ENCODE peak calls at places on chromosomes 3 and 15, in nine cellular contexts. M, Y, B, D, E, T, C, Q and A are unnamed samples.

GRCh38 chr15:29470794-29471193 is 201.2 kb upstream of the NSMCE3 start:
- DNase-seq in M (no peak), Y (no peak), B (no peak), D (peak), E (peak), T (no peak), C (no peak), Q (no peak), A (no peak)

GRCh38 chr3:74510261-74510660 is 104.2 kb downstream of the CNTN3 start:
- DNase-seq in M (no peak), Y (no peak), B (no peak), D (no peak), E (no peak), T (no peak), C (no peak), Q (no peak), A (no peak)

GRCh38 chr15:38883987-38884386 is 319.4 kb upstream of the RASGRP1 start:
- DNase-seq in M (no peak), Y (no peak), B (no peak), D (no peak), E (no peak), T (no peak), C (peak), Q (no peak), A (no peak)

GRCh38 chr15:93331545-93332117 is 242.6 kb upstream of the RGMA start:
- DNase-seq in M (no peak), Y (peak), B (no peak), D (no peak), E (peak), T (no peak), C (no peak), Q (peak), A (no peak)

GRCh38 chr15:80249973-80250372 is 2.0 kb downstream of the CTXND1 start:
- DNase-seq in M (no peak), Y (no peak), B (no peak), D (no peak), E (no peak), T (no peak), C (no peak), Q (no peak), A (no peak)

GRCh38 chr3:71859128-71859519 is 74.2 kb upstream of the PROK2 start:
- DNase-seq in M (no peak), Y (no peak), B (no peak), D (peak), E (peak), T (no peak), C (no peak), Q (no peak), A (peak)

GRCh38 chr15:99966815-99967214 is 233.6 kb upstream of the LYSMD4 start:
- DNase-seq in M (no peak), Y (no peak), B (no peak), D (no peak), E (no peak), T (no peak), C (no peak), Q (no peak), A (no peak)

GRCh38 chr15:59223736-59224135 is 17.1 kb downstream of the LDHAL6B start:
- DNase-seq in M (no peak), Y (no peak), B (no peak), D (no peak), E (peak), T (no peak), C (no peak), Q (no peak), A (no peak)

GRCh38 chr3:43249405-43249804 is 36.9 kb upstream of the SNRK start:
- DNase-seq in M (no peak), Y (no peak), B (no peak), D (no peak), E (no peak), T (no peak), C (no peak), Q (no peak), A (no peak)

GRCh38 chr15:31012455-31012854 is 21.0 kb upstream of the MTMR10 start:
- DNase-seq in M (no peak), Y (no peak), B (no peak), D (no peak), E (no peak), T (no peak), C (no peak), Q (no peak), A (no peak)

GRCh38 chr3:24220859-24221657 is 273.6 kb downstream of the THRB start:
- DNase-seq in M (peak), Y (peak), B (no peak), D (peak), E (peak), T (no peak), C (peak), Q (no peak), A (no peak)

GRCh38 chr15:35444557-35445204 is 101.3 kb downstream of the DPH6 start:
- DNase-seq in M (no peak), Y (no peak), B (no peak), D (peak), E (no peak), T (no peak), C (peak), Q (no peak), A (peak)

GRCh38 chr3:183904833-183905780 is 20.4 kb upstream of the PARL start:
- DNase-seq in M (no peak), Y (no peak), B (no peak), D (no peak), E (no peak), T (no peak), C (no peak), Q (no peak), A (no peak)

GRCh38 chr3:10638466-10638865 is 133.1 kb upstream of the ATP2B2 start:
- DNase-seq in M (no peak), Y (no peak), B (no peak), D (no peak), E (no peak), T (no peak), C (no peak), Q (no peak), A (no peak)

GRCh38 chr3:9030034-9030433 is 66.8 kb upstream of the RAD18 start:
- DNase-seq in M (no peak), Y (no peak), B (no peak), D (no peak), E (no peak), T (no peak), C (no peak), Q (no peak), A (no peak)

GRCh38 chr3:11567516-11568467 is 75.9 kb downstream of the VGLL4 start:
- DNase-seq in M (no peak), Y (no peak), B (no peak), D (peak), E (no peak), T (no peak), C (peak), Q (no peak), A (no peak)

GRCh38 chr3:160707187-160707789 is 30.3 kb downstream of the ARL14 start:
- DNase-seq in M (no peak), Y (peak), B (no peak), D (peak), E (peak), T (no peak), C (peak), Q (no peak), A (peak)

GRCh38 chr3:111747490-111747889 is 111.6 kb upstream of the PHLDB2 start:
- DNase-seq in M (no peak), Y (no peak), B (no peak), D (peak), E (no peak), T (no peak), C (peak), Q (no peak), A (no peak)

GRCh38 chr15:57340673-57341259 is 35.5 kb upstream of the CGNL1 start:
- DNase-seq in M (no peak), Y (peak), B (peak), D (peak), E (peak), T (no peak), C (peak), Q (peak), A (peak)

GRCh38 chr3:10223676-10224639 is 24.3 kb upstream of the TATDN2 start:
- DNase-seq in M (no peak), Y (no peak), B (no peak), D (peak), E (no peak), T (no peak), C (no peak), Q (no peak), A (no peak)

GRCh38 chr3:108473711-108474110 is 36.7 kb downstream of the MYH15 start:
- DNase-seq in M (no peak), Y (no peak), B (no peak), D (no peak), E (no peak), T (no peak), C (no peak), Q (no peak), A (no peak)

DNA sequence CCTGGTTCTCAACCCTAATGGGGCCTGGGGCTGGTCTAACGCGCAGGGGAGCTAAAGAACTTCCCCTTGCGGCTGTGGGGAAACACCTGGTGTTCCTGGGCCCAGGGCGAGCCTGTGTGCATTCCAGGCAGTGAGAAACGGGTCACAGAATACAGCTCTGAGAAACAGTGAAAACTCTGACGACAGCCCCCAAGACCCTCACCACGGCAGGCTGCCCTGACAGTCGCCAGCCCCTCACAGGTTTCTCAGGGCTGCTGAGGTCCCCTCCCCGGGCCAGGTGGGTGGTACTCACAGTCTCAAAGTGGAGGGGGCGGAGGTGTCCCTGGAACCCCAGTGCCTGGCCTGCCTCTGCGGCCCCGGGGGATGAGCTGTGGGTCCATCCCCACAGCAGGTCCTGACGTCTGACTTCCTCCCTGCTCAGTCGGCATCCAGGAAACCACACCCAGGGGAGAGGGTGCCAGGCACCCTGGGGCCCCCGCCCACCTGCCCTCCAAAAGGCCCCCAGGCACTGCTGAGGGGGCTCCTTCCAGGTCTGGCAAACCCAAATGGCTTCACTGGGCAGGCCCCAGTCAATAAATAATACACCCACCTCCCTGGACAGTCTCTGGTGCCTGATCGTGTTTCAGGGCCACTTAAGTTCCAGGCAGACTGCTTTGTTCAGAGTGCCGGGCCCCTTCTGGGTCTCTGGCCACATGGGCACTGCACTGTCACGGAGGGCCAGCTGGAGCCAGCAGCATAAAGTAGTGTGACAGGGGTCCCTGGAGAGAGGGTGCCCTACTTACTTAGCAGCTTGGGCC is 57.7 kb downstream of the IQSEC1 start:
- DNase-seq in M (peak), Y (no peak), B (no peak), D (no peak), E (no peak), T (no peak), C (no peak), Q (no peak), A (peak)
- TF ChIP-seq POLR2A in M (no peak), Y (no peak), B (no peak), D (no peak), E (no peak), T (no peak), C (no peak), Q (no peak), A (peak)

GRCh38 chr15:88638626-88639372 is at the start of gene ISG20:
- DNase-seq in M (peak), Y (peak), B (peak), D (peak), E (peak), T (peak), C (peak), Q (peak), A (peak)
- TF ChIP-seq POLR2A in M (peak), Y (peak), B (peak), D (no peak), E (peak), T (peak), C (peak), Q (peak), A (peak)

GRCh38 chr15:43168192-43169107 is 16.8 kb upstream of the CCNDBP1 start:
- DNase-seq in M (peak), Y (no peak), B (no peak), D (no peak), E (peak), T (no peak), C (peak), Q (no peak), A (no peak)
- TF ChIP-seq POLR2A in M (no peak), Y (no peak), B (no peak), D (no peak), E (no peak), T (no peak), C (no peak), Q (no peak), A (no peak)

DNA sequence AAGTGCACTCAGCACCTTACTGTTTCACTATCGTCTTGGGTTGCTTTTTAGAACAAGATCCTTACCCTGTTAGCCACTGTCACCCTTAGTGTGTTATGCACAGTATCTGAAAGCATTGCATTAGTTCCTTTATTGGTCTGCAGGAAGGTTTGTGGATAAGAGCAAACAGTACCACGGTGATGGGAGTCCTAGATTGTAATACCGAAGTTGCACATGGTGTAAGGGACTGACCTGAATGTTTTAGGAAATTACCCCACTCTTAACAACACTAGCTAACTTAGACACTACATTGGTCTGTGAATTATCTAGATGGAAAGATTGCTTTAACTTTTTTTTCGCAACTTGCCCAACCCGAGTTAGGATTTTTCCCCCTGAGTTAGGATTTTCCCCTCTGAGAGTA is 1.3 kb downstream of the STT3B start:
- DNase-seq in M (no peak), Y (no peak), B (no peak), D (peak), E (no peak), T (no peak), C (peak), Q (no peak), A (peak)
- TF ChIP-seq POLR2A in M (no peak), Y (no peak), B (no peak), D (no peak), E (no peak), T (no peak), C (no peak), Q (no peak), A (no peak)

GRCh38 chr3:122680381-122681293 is at the start of gene PARP14:
- DNase-seq in M (peak), Y (peak), B (peak), D (peak), E (peak), T (no peak), C (peak), Q (peak), A (peak)
- TF ChIP-seq POLR2A in M (peak), Y (peak), B (peak), D (peak), E (peak), T (no peak), C (peak), Q (peak), A (peak)

GRCh38 chr3:38137615-38138346 is 680 bp upstream of the MYD88 start:
- DNase-seq in M (no peak), Y (peak), B (no peak), D (no peak), E (no peak), T (peak), C (no peak), Q (no peak), A (peak)

GRCh38 chr3:38140326-38141172 is 2.1 kb downstream of the MYD88 start:
- DNase-seq in M (no peak), Y (no peak), B (no peak), D (no peak), E (no peak), T (no peak), C (no peak), Q (no peak), A (no peak)

GRCh38 chr3:38138347-38139190 is at the start of gene MYD88:
- DNase-seq in M (peak), Y (peak), B (peak), D (peak), E (peak), T (peak), C (peak), Q (peak), A (peak)

GRCh38 chr3:38139652-38140051 is 1.2 kb downstream of the MYD88 start:
- DNase-seq in M (no peak), Y (no peak), B (no peak), D (no peak), E (no peak), T (no peak), C (no peak), Q (no peak), A (no peak)

GRCh38 chr3:38139191-38139590 is 730 bp downstream of the MYD88 start:
- DNase-seq in M (no peak), Y (no peak), B (no peak), D (no peak), E (no peak), T (no peak), C (no peak), Q (no peak), A (no peak)
- TF ChIP-seq POLR2A in M (no peak), Y (no peak), B (no peak), D (no peak), E (no peak), T (no peak), C (no peak), Q (no peak), A (no peak)

GRCh38 chr3:130111185-130111864 is 29.7 kb downstream of the ALG1L2 start:
- DNase-seq in M (peak), Y (peak), B (peak), D (peak), E (peak), T (peak), C (peak), Q (peak), A (peak)
- TF ChIP-seq POLR2A in M (peak), Y (peak), B (no peak), D (peak), E (peak), T (peak), C (no peak), Q (no peak), A (no peak)

DNA sequence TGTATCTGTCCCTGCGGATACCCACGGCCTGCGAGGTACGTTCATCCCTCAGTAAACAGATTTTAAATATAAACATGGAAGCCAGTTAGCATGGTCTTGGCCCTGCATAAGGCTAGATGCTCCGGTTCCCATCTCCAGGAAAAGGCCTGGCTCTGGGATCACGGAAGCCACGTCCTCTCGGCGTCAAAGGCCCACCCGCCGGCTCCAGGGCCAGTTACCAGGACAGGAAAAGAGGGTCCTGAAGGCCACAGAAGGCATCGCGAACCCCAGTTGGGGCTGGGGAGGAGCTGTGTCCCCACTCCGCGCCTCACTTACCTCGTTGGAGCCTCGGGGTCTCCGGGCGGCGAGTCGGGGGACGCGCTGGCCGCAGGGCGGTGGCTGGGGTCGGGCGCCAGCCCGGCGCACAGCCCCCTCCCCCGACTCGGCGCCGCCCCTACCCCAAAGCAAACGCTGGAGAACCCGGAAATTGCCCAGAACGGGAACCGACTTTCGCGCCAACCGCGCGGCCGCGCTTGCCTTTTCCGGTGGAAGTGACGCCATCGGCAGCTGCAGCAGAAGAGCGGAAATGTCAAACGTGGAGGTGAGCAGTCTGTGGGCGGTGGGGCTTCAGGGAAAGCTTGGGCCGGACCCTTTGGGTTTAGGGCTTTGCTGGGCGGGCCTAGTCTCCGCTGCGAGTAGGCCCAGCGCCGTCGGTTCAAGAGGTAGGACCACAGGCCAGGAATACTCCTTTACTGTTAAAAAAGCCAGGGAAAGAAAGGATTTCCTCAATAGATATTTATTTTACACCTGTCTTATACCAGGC is at the start of gene TOPBP1:
- DNase-seq in M (peak), Y (peak), B (peak), D (peak), E (peak), T (peak), C (peak), Q (peak), A (peak)
- TF ChIP-seq POLR2A in M (peak), Y (no peak), B (peak), D (peak), E (peak), T (no peak), C (peak), Q (no peak), A (peak)